ENCODE peak calls at places on chromosomes 6 and 20, in four cellular contexts. Y, A, B and R are unnamed samples.

GRCh38 chr6:20182926-20183521 is 29.2 kb downstream of the MBOAT1 start:
- DNase-seq in Y (no peak), A (no peak), B (no peak), R (no peak)

GRCh38 chr6:111503194-111503593 is 20.2 kb upstream of the REV3L start:
- DNase-seq in Y (no peak), A (no peak), B (no peak), R (no peak)

GRCh38 chr20:2750343-2751251 is 49.8 kb downstream of the CPXM1 start:
- DNase-seq in Y (no peak), A (peak), B (peak), R (no peak)

GRCh38 chr6:11236351-11236750 is 3.9 kb upstream of the NEDD9 start:
- DNase-seq in Y (peak), A (no peak), B (no peak), R (no peak)

GRCh38 chr6:143806282-143807102 is 36.6 kb upstream of the LTV1 start:
- DNase-seq in Y (no peak), A (no peak), B (no peak), R (no peak)

GRCh38 chr6:3176562-3177355 is 19.4 kb upstream of the TUBB2A start:
- DNase-seq in Y (no peak), A (peak), B (no peak), R (no peak)

GRCh38 chr6:138515657-138516056 is 16.4 kb upstream of the NHSL1 start:
- DNase-seq in Y (no peak), A (no peak), B (no peak), R (no peak)

GRCh38 chr6:34247481-34248197 is 1.2 kb downstream of the SMIM29 start:
- DNase-seq in Y (no peak), A (no peak), B (no peak), R (no peak)

GRCh38 chr6:52494298-52495072 is 74.3 kb downstream of the EFHC1 start:
- DNase-seq in Y (no peak), A (no peak), B (no peak), R (no peak)

GRCh38 chr20:32509639-32510066 is 75.5 kb downstream of the NOL4L start:
- DNase-seq in Y (no peak), A (no peak), B (no peak), R (no peak)

GRCh38 chr20:37179671-37180524 is 550 bp upstream of the MROH8 start:
- DNase-seq in Y (no peak), A (no peak), B (no peak), R (no peak)

GRCh38 chr6:4802312-4802935 is 26.2 kb downstream of the CDYL start:
- DNase-seq in Y (no peak), A (no peak), B (no peak), R (no peak)

GRCh38 chr6:10146723-10147451 is 268.0 kb downstream of the TFAP2A start:
- DNase-seq in Y (peak), A (peak), B (no peak), R (peak)

GRCh38 chr6:139970591-139970991 is 596.1 kb upstream of the CITED2 start:
- DNase-seq in Y (no peak), A (no peak), B (no peak), R (no peak)

GRCh38 chr6:147787407-147787806 is 278.9 kb downstream of the SAMD5 start:
- DNase-seq in Y (no peak), A (no peak), B (no peak), R (no peak)

GRCh38 chr6:142796571-142796970 is 148.4 kb downstream of the HIVEP2 start:
- DNase-seq in Y (peak), A (no peak), B (no peak), R (no peak)

GRCh38 chr6:148422085-148422484 is 79.4 kb downstream of the SASH1 start:
- DNase-seq in Y (no peak), A (no peak), B (no peak), R (no peak)

GRCh38 chr20:24472426-24472825 is 3.0 kb downstream of the SYNDIG1 start:
- DNase-seq in Y (no peak), A (no peak), B (no peak), R (no peak)

GRCh38 chr6:33589723-33590530 is 9.9 kb upstream of the BAK1 start:
- DNase-seq in Y (peak), A (peak), B (no peak), R (no peak)

GRCh38 chr6:132392792-132393191 is 8.5 kb downstream of the MOXD1 start:
- DNase-seq in Y (no peak), A (no peak), B (no peak), R (no peak)

GRCh38 chr6:133921249-133921859 is 31.7 kb upstream of the TBPL1 start:
- DNase-seq in Y (peak), A (peak), B (no peak), R (peak)

GRCh38 chr20:24364464-24364863 is 105.0 kb upstream of the SYNDIG1 start:
- DNase-seq in Y (no peak), A (no peak), B (no peak), R (no peak)

GRCh38 chr6:82686719-82687118 is 323.1 kb downstream of the TPBG start:
- DNase-seq in Y (no peak), A (no peak), B (no peak), R (no peak)

GRCh38 chr6:118525913-118526490 is 22.1 kb upstream of the PLN start:
- DNase-seq in Y (no peak), A (no peak), B (no peak), R (no peak)
- H3K27ac ChIP-seq in Y (peak), A (no peak), B (no peak), R (no peak)

GRCh38 chr20:4717816-4718215 is 3.9 kb upstream of the PRND start:
- DNase-seq in Y (no peak), A (no peak), B (no peak), R (no peak)

GRCh38 chr20:4721719-4722118 is at the start of gene PRND:
- DNase-seq in Y (no peak), A (no peak), B (no peak), R (no peak)

GRCh38 chr20:4720121-4720976 is 1.4 kb upstream of the PRND start:
- DNase-seq in Y (peak), A (peak), B (peak), R (no peak)

GRCh38 chr20:4720977-4721349 is 746 bp upstream of the PRND start:
- DNase-seq in Y (no peak), A (no peak), B (no peak), R (no peak)

GRCh38 chr20:4719190-4719589 is 2.5 kb upstream of the PRND start:
- DNase-seq in Y (no peak), A (no peak), B (no peak), R (no peak)
- H3K27ac ChIP-seq in Y (no peak), A (no peak), B (no peak), R (no peak)

GRCh38 chr20:51374961-51375360 is 167.6 kb downstream of the NFATC2 start:
- DNase-seq in Y (no peak), A (no peak), B (no peak), R (no peak)

GRCh38 chr20:51372176-51372803 is 170.2 kb downstream of the NFATC2 start:
- DNase-seq in Y (peak), A (peak), B (no peak), R (peak)

GRCh38 chr20:51372966-51373365 is 169.6 kb downstream of the NFATC2 start:
- DNase-seq in Y (no peak), A (no peak), B (no peak), R (no peak)

GRCh38 chr20:51375561-51375960 is 167.0 kb downstream of the NFATC2 start:
- DNase-seq in Y (no peak), A (no peak), B (no peak), R (no peak)

DNA sequence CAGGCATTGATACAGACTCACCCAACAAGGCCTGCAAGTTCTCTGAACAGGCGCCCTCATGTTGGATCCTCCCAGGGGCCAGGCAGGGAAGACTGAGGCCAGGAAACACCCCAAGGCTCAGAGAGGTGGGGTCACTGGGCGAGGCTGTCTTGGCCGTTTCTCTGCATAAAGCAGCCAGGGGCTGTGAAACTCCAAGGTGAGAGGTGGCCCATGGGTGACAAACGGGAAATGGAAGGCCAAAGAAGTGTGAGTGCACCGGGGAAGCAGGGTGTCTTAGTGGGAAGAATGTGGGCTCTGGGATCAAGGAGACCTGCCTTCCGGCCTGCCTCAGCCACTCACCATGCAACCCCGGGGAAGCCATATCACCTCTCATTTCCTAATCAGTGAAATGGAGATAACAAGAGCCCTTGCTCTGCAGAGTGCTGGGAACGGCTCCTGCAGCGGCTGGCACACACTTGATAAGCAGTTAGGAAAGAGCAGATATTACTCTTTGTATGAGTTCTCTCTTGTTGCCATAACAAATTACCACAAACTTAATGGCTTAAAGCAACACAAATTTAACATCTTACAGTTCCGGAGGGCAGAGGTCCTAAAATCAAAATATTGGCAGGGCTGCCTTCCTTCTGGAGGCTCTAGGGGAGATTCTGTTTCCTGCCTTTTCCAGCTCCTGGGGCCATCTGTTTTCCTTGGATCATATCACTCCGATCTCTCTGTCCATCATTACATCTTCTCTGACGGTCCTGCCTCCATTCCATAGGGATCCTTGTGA is 168.6 kb downstream of the NFATC2 start:
- DNase-seq in Y (peak), A (no peak), B (no peak), R (no peak)
- H3K27ac ChIP-seq in Y (peak), A (no peak), B (no peak), R (no peak)

GRCh38 chr20:13772529-13772928 is 12.2 kb downstream of the ESF1 start:
- DNase-seq in Y (no peak), A (no peak), B (no peak), R (no peak)
- H3K27ac ChIP-seq in Y (no peak), A (no peak), B (no peak), R (no peak)

DNA sequence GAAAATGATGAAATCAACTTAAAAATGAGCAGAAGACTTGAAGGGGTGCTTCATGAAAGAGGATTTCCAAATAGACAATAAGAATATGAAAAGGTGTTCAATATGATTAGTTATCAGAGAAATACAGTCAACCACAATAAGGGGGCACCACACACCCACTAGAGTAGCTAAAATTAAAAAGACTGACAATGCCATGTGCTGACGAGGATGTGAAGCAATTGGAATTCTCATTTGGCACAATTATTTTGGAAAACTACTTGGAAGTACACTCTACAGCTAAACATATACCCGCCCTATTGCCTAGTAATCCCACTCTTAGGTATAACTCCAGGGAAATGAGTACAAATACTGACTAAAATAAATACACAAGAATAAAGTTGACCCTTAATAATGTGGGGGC is 45.0 kb downstream of the MOCS1 start:
- DNase-seq in Y (no peak), A (no peak), B (no peak), R (no peak)
- H3K27ac ChIP-seq in Y (no peak), A (no peak), B (no peak), R (no peak)